ENCODE peak calls at places on chromosomes 6 and 20, in nine cellular contexts. L is astrocyte of the cerebellum; F is LoVo; W is stromal cell of bone marrow; E is GM23338; Z is stimulated activated CD8-positive, alpha-beta memory T cell treated with anti-CD3 and anti-CD28 coated beads, Interleukin-2, amount 100 ng/mL, for 48 hours; P is body of pancreas; X is EH; R is Right ventricle myocardium superior. Q is an unnamed sample.

GRCh38 chr6:41132254-41132653 is 21.9 kb downstream of the TREML1 start:
- DNase-seq in E (no peak), W (no peak), F (no peak), R (no peak), Z (no peak), P (no peak), L (no peak), X (no peak), Q (no peak)

GRCh38 chr6:2812695-2813094 is 29.0 kb downstream of the SERPINB1 start:
- DNase-seq in F (no peak), L (no peak), X (no peak), W (no peak), R (no peak), E (no peak), Z (no peak), P (no peak), Q (no peak)

GRCh38 chr20:25470045-25470444 is 62.6 kb downstream of the GINS1 start:
- DNase-seq in X (peak), F (peak), W (no peak), R (no peak), E (peak), L (peak), Z (peak), P (peak), Q (peak)

GRCh38 chr6:43977404-43978111 is 149.7 kb downstream of the MRPL14 start:
- DNase-seq in P (no peak), R (no peak), L (no peak), E (no peak), W (no peak), Z (no peak), X (no peak), F (no peak), Q (no peak)

GRCh38 chr20:41482647-41483552 is 116.3 kb upstream of the EMILIN3 start:
- DNase-seq in L (peak), E (no peak), Z (no peak), R (no peak), W (peak), P (no peak), X (peak), F (no peak), Q (no peak)

GRCh38 chr6:44867561-44868334 is 460.4 kb upstream of the RUNX2 start:
- DNase-seq in X (no peak), P (no peak), Z (no peak), L (no peak), R (no peak), W (no peak), E (no peak), F (no peak), Q (no peak)

GRCh38 chr6:168887621-168888020 is 366.0 kb downstream of the THBS2 start:
- DNase-seq in R (no peak), E (no peak), L (no peak), F (no peak), Z (no peak), X (no peak), W (no peak), P (no peak), Q (no peak)

GRCh38 chr6:165969184-165969583 is 198.5 kb downstream of the TBXT start:
- DNase-seq in L (no peak), R (no peak), E (no peak), W (no peak), F (no peak), X (no peak), P (no peak), Z (no peak), Q (no peak)

GRCh38 chr20:56428388-56428787 is 16.3 kb downstream of the CASS4 start:
- DNase-seq in P (no peak), X (no peak), Z (no peak), F (no peak), E (no peak), W (no peak), R (no peak), L (no peak), Q (no peak)

GRCh38 chr6:39416026-39416425 is 93.5 kb upstream of the KCNK16 start:
- DNase-seq in Z (no peak), P (no peak), F (no peak), E (no peak), W (no peak), X (no peak), R (no peak), L (no peak), Q (no peak)

GRCh38 chr6:133208183-133208755 is 32.9 kb upstream of the EYA4 start:
- DNase-seq in Z (no peak), P (no peak), L (peak), F (no peak), X (no peak), W (no peak), E (no peak), R (no peak), Q (no peak)

GRCh38 chr6:75849329-75850025 is 100.4 kb downstream of the MYO6 start:
- DNase-seq in L (no peak), R (no peak), W (no peak), X (no peak), Z (no peak), P (peak), F (peak), E (no peak), Q (no peak)

GRCh38 chr20:42886801-42887200 is 302.9 kb downstream of the PTPRT start:
- DNase-seq in E (no peak), L (no peak), Z (no peak), R (no peak), W (no peak), P (no peak), X (no peak), F (no peak), Q (no peak)

GRCh38 chr20:41428285-41428684 is 61.7 kb upstream of the EMILIN3 start:
- DNase-seq in E (no peak), Z (no peak), W (no peak), P (no peak), L (no peak), F (no peak), X (peak), R (no peak), Q (peak)

GRCh38 chr20:7843613-7844012 is 96.6 kb downstream of the HAO1 start:
- DNase-seq in X (peak), W (peak), R (peak), E (no peak), F (no peak), Z (no peak), L (no peak), P (no peak), Q (no peak)

GRCh38 chr20:49865559-49865958 is 49.8 kb downstream of the SPATA2 start:
- DNase-seq in X (peak), L (no peak), F (no peak), P (no peak), E (no peak), R (no peak), W (no peak), Z (no peak), Q (no peak)

GRCh38 chr6:125802943-125803377 is 12.2 kb downstream of the NCOA7 start:
- DNase-seq in Z (no peak), R (no peak), E (no peak), P (no peak), X (peak), W (no peak), F (no peak), L (no peak), Q (no peak)

GRCh38 chr6:111658445-111659154 is 52.9 kb upstream of the TRAF3IP2 start:
- DNase-seq in Z (no peak), L (peak), P (no peak), E (no peak), R (no peak), X (peak), F (no peak), W (peak), Q (no peak)